ENCODE peak calls at places on chromosomes 2 and 18, in nine cellular contexts. One of them, this sample, is unnamed.

GRCh38 chr18:21315741-21316187 is 73.7 kb downstream of the GREB1L start:
- DNase-seq in Jurkat, Clone E6-1: no peak
- DNase-seq in EL: peak; percentile 39
- DNase-seq in RKO: no peak
- DNase-seq in GM12878: no peak
- DNase-seq in RPMI7951: no peak
- DNase-seq in GM03348: peak; percentile 9
- DNase-seq in NCI-H345: no peak
- DNase-seq in H4: no peak
- DNase-seq in this sample: no peak

GRCh38 chr18:58446661-58447060 is 182.2 kb downstream of the ALPK2 start:
- DNase-seq in Jurkat, Clone E6-1: no peak
- DNase-seq in EL: no peak
- DNase-seq in RKO: no peak
- DNase-seq in GM12878: no peak
- DNase-seq in RPMI7951: no peak
- DNase-seq in GM03348: no peak
- DNase-seq in NCI-H345: no peak
- DNase-seq in H4: no peak
- DNase-seq in this sample: no peak

GRCh38 chr2:15780912-15781574 is 159.3 kb upstream of the MYCN start:
- DNase-seq in Jurkat, Clone E6-1: no peak
- DNase-seq in EL: no peak
- DNase-seq in RKO: no peak
- DNase-seq in GM12878: no peak
- DNase-seq in RPMI7951: no peak
- DNase-seq in GM03348: no peak
- DNase-seq in NCI-H345: no peak
- DNase-seq in H4: no peak
- DNase-seq in this sample: no peak

GRCh38 chr2:8312221-8312620 is 369.6 kb upstream of the ID2 start:
- DNase-seq in Jurkat, Clone E6-1: no peak
- DNase-seq in EL: no peak
- DNase-seq in RKO: no peak
- DNase-seq in GM12878: no peak
- DNase-seq in RPMI7951: no peak
- DNase-seq in GM03348: no peak
- DNase-seq in NCI-H345: no peak
- DNase-seq in H4: no peak
- DNase-seq in this sample: no peak

GRCh38 chr2:117825437-117825836 is 10.9 kb downstream of the DDX18 start:
- DNase-seq in Jurkat, Clone E6-1: no peak
- DNase-seq in EL: no peak
- DNase-seq in RKO: no peak
- DNase-seq in GM12878: no peak
- DNase-seq in RPMI7951: no peak
- DNase-seq in GM03348: no peak
- DNase-seq in NCI-H345: no peak
- DNase-seq in H4: no peak
- DNase-seq in this sample: no peak

GRCh38 chr2:26982102-26982742 is 11.8 kb downstream of the MAPRE3 start:
- DNase-seq in Jurkat, Clone E6-1: peak; percentile 60
- DNase-seq in EL: peak; percentile 9
- DNase-seq in RKO: peak; percentile 47
- DNase-seq in GM12878: no peak
- DNase-seq in RPMI7951: peak; percentile 24
- DNase-seq in GM03348: no peak
- DNase-seq in NCI-H345: peak; percentile 83
- DNase-seq in H4: peak; percentile 71
- DNase-seq in this sample: no peak

GRCh38 chr2:201118957-201119848 is 3.2 kb downstream of the CFLAR start:
- DNase-seq in Jurkat, Clone E6-1: no peak
- DNase-seq in EL: peak; percentile 62
- DNase-seq in RKO: peak; percentile 62
- DNase-seq in GM12878: no peak
- DNase-seq in RPMI7951: peak; percentile 72
- DNase-seq in GM03348: peak; percentile 47
- DNase-seq in NCI-H345: peak; percentile 58
- DNase-seq in H4: peak; percentile 38
- DNase-seq in this sample: no peak

GRCh38 chr2:233814063-233814435 is 35.9 kb downstream of the MROH2A start:
- DNase-seq in Jurkat, Clone E6-1: no peak
- DNase-seq in EL: no peak
- DNase-seq in RKO: no peak
- DNase-seq in GM12878: no peak
- DNase-seq in RPMI7951: no peak
- DNase-seq in GM03348: no peak
- DNase-seq in NCI-H345: no peak
- DNase-seq in H4: no peak
- DNase-seq in this sample: no peak

GRCh38 chr2:215528555-215528954 is 92.7 kb upstream of the FN1 start:
- DNase-seq in Jurkat, Clone E6-1: no peak
- DNase-seq in EL: peak; percentile 98
- DNase-seq in RKO: no peak
- DNase-seq in GM12878: no peak
- DNase-seq in RPMI7951: peak; percentile 97
- DNase-seq in GM03348: peak; percentile 82
- DNase-seq in NCI-H345: no peak
- DNase-seq in H4: peak; percentile 60
- DNase-seq in this sample: peak; percentile 87

GRCh38 chr18:22800551-22800951 is 132.6 kb upstream of the RBBP8 start:
- DNase-seq in Jurkat, Clone E6-1: no peak
- DNase-seq in EL: no peak
- DNase-seq in RKO: no peak
- DNase-seq in GM12878: no peak
- DNase-seq in RPMI7951: no peak
- DNase-seq in GM03348: no peak
- DNase-seq in NCI-H345: no peak
- DNase-seq in H4: no peak
- DNase-seq in this sample: no peak